ENCODE peak calls at places on chromosomes 6 and 20, in seven cellular contexts. S, Z, M, W, X, J and K are unnamed samples.

GRCh38 chr20:48846516-48847492 is 19.0 kb upstream of the PREX1 start:
- DNase-seq in S (no peak), Z (no peak), M (peak; percentile 27), W (no peak), X (no peak), J (no peak), K (no peak)

GRCh38 chr6:83221886-83222479 is 28.8 kb downstream of the RWDD2A start:
- DNase-seq in S (no peak), Z (peak; percentile 26), M (no peak), W (peak; percentile 44), X (no peak), J (peak; percentile 25), K (no peak)

GRCh38 chr6:30489081-30490030 is at the start of gene HLA-E:
- DNase-seq in S (peak; percentile 38), Z (peak; percentile 99), M (peak; percentile 90), W (peak; percentile 99), X (peak; percentile 62), J (peak; percentile 93), K (peak; percentile 96)

GRCh38 chr6:88174906-88175305 is 8.8 kb upstream of the CNR1 start:
- DNase-seq in S (no peak), Z (no peak), M (no peak), W (no peak), X (no peak), J (no peak), K (no peak)

GRCh38 chr6:167079853-167080297 is 43.0 kb upstream of the CCR6 start:
- DNase-seq in S (no peak), Z (no peak), M (peak; percentile 60), W (no peak), X (no peak), J (no peak), K (no peak)

GRCh38 chr20:62355527-62356142 is 11.5 kb downstream of the LAMA5 start:
- DNase-seq in S (peak; percentile 38), Z (no peak), M (no peak), W (peak; percentile 71), X (no peak), J (peak; percentile 55), K (peak; percentile 57)

GRCh38 chr20:12207875-12208274 is 290.2 kb downstream of the BTBD3 start:
- DNase-seq in S (no peak), Z (peak; percentile 9), M (no peak), W (peak; percentile 23), X (no peak), J (peak; percentile 47), K (peak; percentile 56)

GRCh38 chr6:107716688-107717089 is 107.4 kb downstream of the SCML4 start:
- DNase-seq in S (no peak), Z (peak; percentile 12), M (peak; percentile 63), W (peak; percentile 36), X (peak; percentile 57), J (no peak), K (peak; percentile 25)

GRCh38 chr6:16563628-16564240 is 197.5 kb downstream of the ATXN1 start:
- DNase-seq in S (no peak), Z (no peak), M (no peak), W (no peak), X (no peak), J (no peak), K (no peak)

GRCh38 chr6:4922488-4923037 is 81.3 kb downstream of the RPP40 start:
- DNase-seq in S (no peak), Z (no peak), M (no peak), W (no peak), X (no peak), J (no peak), K (no peak)

GRCh38 chr20:63273635-63274380 is 1.2 kb downstream of the ARFGAP1 start:
- DNase-seq in S (no peak), Z (peak; percentile 19), M (no peak), W (peak; percentile 91), X (no peak), J (peak; percentile 72), K (no peak)

GRCh38 chr20:17643531-17644188 is 38.4 kb downstream of the RRBP1 start:
- DNase-seq in S (no peak), Z (no peak), M (no peak), W (peak; percentile 4), X (no peak), J (no peak), K (no peak)

GRCh38 chr20:53034899-53035298 is 62.7 kb downstream of the TSHZ2 start:
- DNase-seq in S (no peak), Z (no peak), M (no peak), W (no peak), X (no peak), J (no peak), K (no peak)

GRCh38 chr6:124699038-124699437 is 263.2 kb upstream of the RNF217 start:
- DNase-seq in S (no peak), Z (no peak), M (no peak), W (no peak), X (no peak), J (no peak), K (no peak)

GRCh38 chr6:36463686-36464085 is 20.9 kb downstream of the KCTD20 start:
- DNase-seq in S (no peak), Z (peak; percentile 51), M (no peak), W (peak; percentile 14), X (no peak), J (peak; percentile 40), K (no peak)

GRCh38 chr20:7741866-7742265 is 198.4 kb downstream of the HAO1 start:
- DNase-seq in S (no peak), Z (no peak), M (no peak), W (no peak), X (no peak), J (no peak), K (no peak)

GRCh38 chr20:34703061-34703572 is 1.0 kb upstream of the TP53INP2 start:
- DNase-seq in S (no peak), Z (no peak), M (no peak), W (no peak), X (no peak), J (no peak), K (no peak)

GRCh38 chr20:62697468-62697912 is 11.1 kb upstream of the NTSR1 start:
- DNase-seq in S (no peak), Z (no peak), M (no peak), W (no peak), X (no peak), J (no peak), K (no peak)

GRCh38 chr6:138719011-138719635 is 54.4 kb upstream of the CCDC28A start:
- DNase-seq in S (no peak), Z (peak; percentile 95), M (no peak), W (no peak), X (no peak), J (no peak), K (no peak)

GRCh38 chr6:132612449-132613116 is 11.5 kb downstream of the TAAR2 start:
- DNase-seq in S (no peak), Z (no peak), M (no peak), W (no peak), X (no peak), J (no peak), K (no peak)

GRCh38 chr6:26207248-26207801 is 120.1 kb downstream of the HFE start:
- DNase-seq in S (no peak), Z (no peak), M (no peak), W (no peak), X (no peak), J (no peak), K (no peak)

GRCh38 chr20:10861619-10862018 is 187.8 kb upstream of the JAG1 start:
- DNase-seq in S (no peak), Z (no peak), M (no peak), W (peak; percentile 61), X (no peak), J (no peak), K (peak; percentile 65)